ENCODE peak calls at places on chromosomes 6 and 20, in six cellular contexts. One of them, this sample, is unnamed.

GRCh38 chr20:53100476-53100911 is 128.3 kb downstream of the TSHZ2 start:
- DNase-seq in HFF-Myc: no peak
- DNase-seq in dorsolateral prefrontal cortex: no peak
- DNase-seq in Peyer's patch: no peak
- DNase-seq in choroid plexus epithelial cell: no peak
- DNase-seq in psoas muscle: no peak
- DNase-seq in this sample: no peak

GRCh38 chr6:1745814-1746213 is 136.1 kb downstream of the FOXC1 start:
- DNase-seq in psoas muscle: no peak
- DNase-seq in choroid plexus epithelial cell: no peak
- DNase-seq in dorsolateral prefrontal cortex: no peak
- DNase-seq in Peyer's patch: no peak
- DNase-seq in HFF-Myc: no peak
- DNase-seq in this sample: no peak

GRCh38 chr6:137217801-137218472 is 1.2 kb downstream of the IFNGR1 start:
- DNase-seq in HFF-Myc: no peak
- DNase-seq in Peyer's patch: peak
- DNase-seq in psoas muscle: peak
- DNase-seq in choroid plexus epithelial cell: peak
- DNase-seq in dorsolateral prefrontal cortex: no peak
- DNase-seq in this sample: no peak

GRCh38 chr6:122042380-122042779 is 357.1 kb upstream of the HSF2 start:
- DNase-seq in HFF-Myc: no peak
- DNase-seq in psoas muscle: no peak
- DNase-seq in Peyer's patch: no peak
- DNase-seq in dorsolateral prefrontal cortex: no peak
- DNase-seq in choroid plexus epithelial cell: no peak
- DNase-seq in this sample: no peak

GRCh38 chr6:98998103-98998502 is 50.4 kb upstream of the FBXL4 start:
- DNase-seq in dorsolateral prefrontal cortex: no peak
- DNase-seq in choroid plexus epithelial cell: no peak
- DNase-seq in Peyer's patch: no peak
- DNase-seq in psoas muscle: no peak
- DNase-seq in HFF-Myc: no peak
- DNase-seq in this sample: no peak

GRCh38 chr6:5412663-5413062 is 151.3 kb downstream of the FARS2 start:
- DNase-seq in dorsolateral prefrontal cortex: no peak
- DNase-seq in Peyer's patch: no peak
- DNase-seq in psoas muscle: no peak
- DNase-seq in choroid plexus epithelial cell: no peak
- DNase-seq in HFF-Myc: no peak
- DNase-seq in this sample: no peak

GRCh38 chr6:136657629-136658028 is 107.4 kb upstream of the MAP7 start:
- DNase-seq in Peyer's patch: no peak
- DNase-seq in dorsolateral prefrontal cortex: no peak
- DNase-seq in HFF-Myc: no peak
- DNase-seq in choroid plexus epithelial cell: peak
- DNase-seq in psoas muscle: no peak
- DNase-seq in this sample: no peak

GRCh38 chr20:21840991-21841390 is 135.5 kb downstream of the PAX1 start:
- DNase-seq in psoas muscle: no peak
- DNase-seq in Peyer's patch: no peak
- DNase-seq in HFF-Myc: no peak
- DNase-seq in dorsolateral prefrontal cortex: no peak
- DNase-seq in choroid plexus epithelial cell: no peak
- DNase-seq in this sample: no peak

GRCh38 chr6:21103626-21104224 is 489.8 kb upstream of the SOX4 start:
- DNase-seq in dorsolateral prefrontal cortex: no peak
- DNase-seq in Peyer's patch: no peak
- DNase-seq in psoas muscle: no peak
- DNase-seq in choroid plexus epithelial cell: no peak
- DNase-seq in HFF-Myc: no peak
- DNase-seq in this sample: no peak

GRCh38 chr6:98875375-98875774 is 41.0 kb downstream of the POU3F2 start:
- DNase-seq in choroid plexus epithelial cell: no peak
- DNase-seq in dorsolateral prefrontal cortex: peak
- DNase-seq in Peyer's patch: no peak
- DNase-seq in HFF-Myc: no peak
- DNase-seq in psoas muscle: no peak
- DNase-seq in this sample: no peak

GRCh38 chr6:43386492-43386891 is 17.0 kb upstream of the ZNF318 start:
- DNase-seq in dorsolateral prefrontal cortex: no peak
- DNase-seq in Peyer's patch: no peak
- DNase-seq in HFF-Myc: no peak
- DNase-seq in psoas muscle: no peak
- DNase-seq in choroid plexus epithelial cell: no peak
- DNase-seq in this sample: no peak
- TF ChIP-seq CTCF in dorsolateral prefrontal cortex: peak
- TF ChIP-seq CTCF in Peyer's patch: peak
- TF ChIP-seq CTCF in HFF-Myc: peak
- TF ChIP-seq CTCF in psoas muscle: peak
- TF ChIP-seq CTCF in choroid plexus epithelial cell: no peak
- TF ChIP-seq CTCF in this sample: no peak

DNA sequence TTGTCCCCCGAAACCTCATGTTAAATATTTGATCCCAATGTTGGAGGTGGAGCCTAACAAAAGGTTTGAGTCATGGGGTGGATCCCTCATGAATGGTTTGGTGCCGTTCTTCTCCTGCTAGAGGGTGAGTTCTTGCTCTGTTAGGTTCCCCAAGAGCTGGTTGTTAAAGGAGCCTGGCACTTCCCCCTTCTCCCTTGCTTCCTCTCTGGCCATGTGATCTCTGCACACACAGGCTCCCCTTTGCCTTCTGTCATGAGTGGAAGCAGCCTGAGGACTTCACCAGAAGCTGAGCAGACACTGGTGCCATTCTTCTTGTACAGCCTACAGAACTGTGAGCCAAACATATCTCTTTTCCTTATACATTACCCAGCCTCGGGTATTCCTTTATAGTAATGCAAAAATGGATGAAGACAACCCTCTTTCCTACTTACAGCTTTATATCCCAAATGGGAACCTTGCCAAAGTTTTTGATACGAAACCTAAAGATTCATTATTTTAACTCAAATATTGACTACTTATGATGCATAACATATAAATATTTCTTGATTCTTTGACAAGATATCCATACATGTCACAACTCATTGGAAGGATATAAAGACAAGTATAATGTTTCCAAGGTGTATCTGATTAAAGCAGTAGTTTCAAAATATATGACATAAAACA is 61.0 kb downstream of the RNF182 start:
- DNase-seq in Peyer's patch: no peak
- DNase-seq in dorsolateral prefrontal cortex: no peak
- DNase-seq in psoas muscle: no peak
- DNase-seq in choroid plexus epithelial cell: no peak
- DNase-seq in HFF-Myc: no peak
- DNase-seq in this sample: no peak
- TF ChIP-seq CTCF in Peyer's patch: no peak
- TF ChIP-seq CTCF in dorsolateral prefrontal cortex: no peak
- TF ChIP-seq CTCF in psoas muscle: no peak
- TF ChIP-seq CTCF in choroid plexus epithelial cell: no peak
- TF ChIP-seq CTCF in HFF-Myc: no peak
- TF ChIP-seq CTCF in this sample: no peak

GRCh38 chr6:37021356-37022129 is 16.1 kb downstream of the FGD2 start:
- DNase-seq in dorsolateral prefrontal cortex: no peak
- DNase-seq in choroid plexus epithelial cell: peak
- DNase-seq in HFF-Myc: no peak
- DNase-seq in psoas muscle: no peak
- DNase-seq in Peyer's patch: peak
- DNase-seq in this sample: no peak
- TF ChIP-seq CTCF in dorsolateral prefrontal cortex: no peak
- TF ChIP-seq CTCF in choroid plexus epithelial cell: peak
- TF ChIP-seq CTCF in HFF-Myc: peak
- TF ChIP-seq CTCF in psoas muscle: no peak
- TF ChIP-seq CTCF in Peyer's patch: peak
- TF ChIP-seq CTCF in this sample: no peak

GRCh38 chr6:165446331-165446730 is 136.9 kb upstream of the C6orf118 start:
- DNase-seq in dorsolateral prefrontal cortex: no peak
- DNase-seq in HFF-Myc: no peak
- DNase-seq in Peyer's patch: no peak
- DNase-seq in psoas muscle: no peak
- DNase-seq in choroid plexus epithelial cell: no peak
- DNase-seq in this sample: no peak

GRCh38 chr6:165451845-165452244 is 142.4 kb upstream of the C6orf118 start:
- DNase-seq in Peyer's patch: no peak
- DNase-seq in psoas muscle: no peak
- DNase-seq in HFF-Myc: no peak
- DNase-seq in dorsolateral prefrontal cortex: no peak
- DNase-seq in choroid plexus epithelial cell: no peak
- DNase-seq in this sample: no peak

GRCh38 chr6:165447141-165447540 is 137.7 kb upstream of the C6orf118 start:
- DNase-seq in psoas muscle: no peak
- DNase-seq in Peyer's patch: no peak
- DNase-seq in dorsolateral prefrontal cortex: no peak
- DNase-seq in choroid plexus epithelial cell: no peak
- DNase-seq in HFF-Myc: no peak
- DNase-seq in this sample: no peak

GRCh38 chr6:165443462-165443861 is 134.1 kb upstream of the C6orf118 start:
- DNase-seq in HFF-Myc: no peak
- DNase-seq in dorsolateral prefrontal cortex: no peak
- DNase-seq in Peyer's patch: no peak
- DNase-seq in psoas muscle: no peak
- DNase-seq in choroid plexus epithelial cell: no peak
- DNase-seq in this sample: no peak

GRCh38 chr6:165448210-165448609 is 138.8 kb upstream of the C6orf118 start:
- DNase-seq in HFF-Myc: no peak
- DNase-seq in Peyer's patch: no peak
- DNase-seq in psoas muscle: no peak
- DNase-seq in dorsolateral prefrontal cortex: no peak
- DNase-seq in choroid plexus epithelial cell: no peak
- DNase-seq in this sample: no peak
- TF ChIP-seq CTCF in HFF-Myc: no peak
- TF ChIP-seq CTCF in Peyer's patch: no peak
- TF ChIP-seq CTCF in psoas muscle: no peak
- TF ChIP-seq CTCF in dorsolateral prefrontal cortex: no peak
- TF ChIP-seq CTCF in choroid plexus epithelial cell: peak
- TF ChIP-seq CTCF in this sample: no peak